ENCODE peak calls at places on chromosomes 12 and 14, in five cellular contexts. V, P, O, B and A are unnamed samples.

GRCh38 chr12:125206757-125207156 is 141.5 kb downstream of the AACS start:
- DNase-seq in V (no peak), P (no peak), O (no peak), B (no peak), A (no peak)

GRCh38 chr12:55820679-55821078 is 2.8 kb downstream of the ORMDL2 start:
- DNase-seq in V (no peak), P (no peak), O (no peak), B (peak), A (no peak)

GRCh38 chr12:104653730-104654328 is 197.1 kb downstream of the CHST11 start:
- DNase-seq in V (no peak), P (no peak), O (no peak), B (peak), A (no peak)

GRCh38 chr12:133081408-133081806 is 684 bp downstream of the ZNF140 start:
- DNase-seq in V (no peak), P (no peak), O (peak), B (no peak), A (no peak)

GRCh38 chr12:19048943-19049342 is 80.6 kb upstream of the PLEKHA5 start:
- DNase-seq in V (no peak), P (no peak), O (no peak), B (no peak), A (no peak)

GRCh38 chr12:131050463-131051154 is 96.9 kb downstream of the ADGRD1 start:
- DNase-seq in V (no peak), P (no peak), O (no peak), B (no peak), A (no peak)

GRCh38 chr12:123897221-123897620 is 75.4 kb downstream of the CCDC92 start:
- DNase-seq in V (no peak), P (no peak), O (no peak), B (no peak), A (no peak)

GRCh38 chr14:91963465-91963864 is 16.0 kb upstream of the FBLN5 start:
- DNase-seq in V (no peak), P (no peak), O (no peak), B (no peak), A (no peak)

GRCh38 chr12:71661977-71662522 is 1.6 kb downstream of the ZFC3H1 start:
- DNase-seq in V (no peak), P (peak), O (no peak), B (peak), A (no peak)

GRCh38 chr12:132427999-132428871 is 61.7 kb upstream of the FBRSL1 start:
- DNase-seq in V (peak), P (no peak), O (no peak), B (no peak), A (no peak)

GRCh38 chr14:69662636-69663321 is 51.4 kb downstream of the SUSD6 start:
- DNase-seq in V (no peak), P (no peak), O (no peak), B (no peak), A (no peak)

GRCh38 chr14:100192250-100192671 is 32.8 kb upstream of the DEGS2 start:
- DNase-seq in V (no peak), P (no peak), O (no peak), B (no peak), A (no peak)

GRCh38 chr14:65981192-65981843 is 504.9 kb upstream of the CCDC196 start:
- DNase-seq in V (no peak), P (no peak), O (no peak), B (no peak), A (no peak)

GRCh38 chr14:87233266-87233665 is 759.7 kb downstream of the GALC start:
- DNase-seq in V (no peak), P (no peak), O (no peak), B (no peak), A (no peak)

GRCh38 chr12:76649091-76649490 is 89.5 kb upstream of the OSBPL8 start:
- DNase-seq in V (no peak), P (no peak), O (no peak), B (no peak), A (no peak)

GRCh38 chr14:49970474-49971147 is 77.7 kb downstream of the ARF6 start:
- DNase-seq in V (peak), P (peak), O (no peak), B (peak), A (no peak)

GRCh38 chr12:132317233-132317938 is 12.0 kb downstream of the GALNT9 start:
- DNase-seq in V (no peak), P (no peak), O (no peak), B (no peak), A (no peak)

GRCh38 chr12:74999474-74999873 is 210.2 kb downstream of the KCNC2 start:
- DNase-seq in V (no peak), P (no peak), O (no peak), B (no peak), A (no peak)

GRCh38 chr12:21337453-21337852 is 2.7 kb upstream of the SLCO1A2 start:
- DNase-seq in V (no peak), P (no peak), O (no peak), B (no peak), A (no peak)

GRCh38 chr12:31491819-31492598 is 98.9 kb downstream of the DENND5B start:
- DNase-seq in V (no peak), P (peak), O (no peak), B (no peak), A (no peak)

GRCh38 chr14:104288272-104288671 is 149.9 kb downstream of the KIF26A start:
- DNase-seq in V (no peak), P (no peak), O (peak), B (no peak), A (no peak)

GRCh38 chr14:72182773-72183432 is 250.7 kb downstream of the RGS6 start:
- DNase-seq in V (no peak), P (no peak), O (no peak), B (no peak), A (no peak)

GRCh38 chr14:44316647-44317432 is 190.2 kb downstream of the FSCB start:
- DNase-seq in V (no peak), P (peak), O (no peak), B (peak), A (peak)

GRCh38 chr12:53006810-53007742 is 820 bp downstream of the EIF4B start:
- DNase-seq in V (peak), P (peak), O (peak), B (peak), A (peak)

GRCh38 chr12:27624586-27624985 is 71.7 kb upstream of the REP15 start:
- DNase-seq in V (no peak), P (no peak), O (no peak), B (no peak), A (no peak)

DNA sequence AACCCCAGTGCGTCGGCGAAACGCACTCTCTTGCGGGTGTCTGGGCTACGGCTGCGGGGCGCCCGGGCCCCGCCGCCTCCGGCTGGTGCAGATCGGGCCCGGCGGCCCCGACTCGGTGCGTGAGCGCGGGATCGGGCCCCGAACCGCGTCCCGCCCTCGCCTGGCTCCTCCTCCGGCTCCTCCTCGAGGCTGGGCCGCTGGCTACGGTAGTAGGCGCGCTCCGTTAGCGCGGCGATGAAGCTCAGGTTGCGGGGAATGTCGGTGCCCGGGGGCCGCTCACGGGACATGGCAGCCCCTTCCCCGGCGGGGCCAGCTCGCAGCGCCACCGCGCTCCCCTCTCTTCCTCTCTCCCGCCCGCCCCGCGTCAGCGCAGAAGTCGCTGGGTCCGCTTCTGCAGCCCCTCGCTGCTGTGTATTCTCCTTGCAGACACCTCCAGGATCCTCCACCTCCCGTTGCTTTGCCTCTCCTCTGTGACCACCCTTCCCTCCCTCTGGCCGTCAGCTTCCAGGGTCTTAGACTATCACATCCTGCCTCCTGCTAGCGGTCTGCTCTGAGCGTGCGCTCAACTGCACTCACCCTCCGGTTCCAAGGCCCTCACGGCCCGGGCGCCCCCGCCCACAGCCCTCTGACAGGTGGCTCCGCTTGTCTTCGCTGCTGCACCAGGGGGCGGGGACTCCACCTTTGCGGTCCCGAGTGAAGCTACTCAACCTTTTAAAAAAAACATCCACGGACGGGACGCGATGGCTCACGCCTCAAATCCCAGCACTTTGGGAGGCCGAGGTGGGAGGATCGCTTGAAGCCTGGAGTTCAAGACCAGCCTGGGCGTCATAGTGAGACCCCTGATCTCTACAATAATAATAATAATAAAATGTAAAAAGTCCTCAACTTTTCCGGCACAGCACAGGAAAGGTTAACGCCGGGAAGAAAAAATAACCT is at the start of gene PPP1R3E:
- DNase-seq in V (peak), P (peak), O (peak), B (peak), A (no peak)
- TF ChIP-seq POLR2AphosphoS5 in V (peak), P (peak), O (peak), B (no peak), A (no peak)

GRCh38 chr12:96412431-96412830 is 12.2 kb upstream of the CDK17 start:
- DNase-seq in V (no peak), P (no peak), O (no peak), B (no peak), A (no peak)
- TF ChIP-seq POLR2AphosphoS5 in V (no peak), P (no peak), O (no peak), B (no peak), A (no peak)

GRCh38 chr14:23605931-23606585 is 27.5 kb upstream of the JPH4 start:
- DNase-seq in V (no peak), P (no peak), O (no peak), B (no peak), A (no peak)
- TF ChIP-seq POLR2AphosphoS5 in V (no peak), P (no peak), O (no peak), B (no peak), A (no peak)

DNA sequence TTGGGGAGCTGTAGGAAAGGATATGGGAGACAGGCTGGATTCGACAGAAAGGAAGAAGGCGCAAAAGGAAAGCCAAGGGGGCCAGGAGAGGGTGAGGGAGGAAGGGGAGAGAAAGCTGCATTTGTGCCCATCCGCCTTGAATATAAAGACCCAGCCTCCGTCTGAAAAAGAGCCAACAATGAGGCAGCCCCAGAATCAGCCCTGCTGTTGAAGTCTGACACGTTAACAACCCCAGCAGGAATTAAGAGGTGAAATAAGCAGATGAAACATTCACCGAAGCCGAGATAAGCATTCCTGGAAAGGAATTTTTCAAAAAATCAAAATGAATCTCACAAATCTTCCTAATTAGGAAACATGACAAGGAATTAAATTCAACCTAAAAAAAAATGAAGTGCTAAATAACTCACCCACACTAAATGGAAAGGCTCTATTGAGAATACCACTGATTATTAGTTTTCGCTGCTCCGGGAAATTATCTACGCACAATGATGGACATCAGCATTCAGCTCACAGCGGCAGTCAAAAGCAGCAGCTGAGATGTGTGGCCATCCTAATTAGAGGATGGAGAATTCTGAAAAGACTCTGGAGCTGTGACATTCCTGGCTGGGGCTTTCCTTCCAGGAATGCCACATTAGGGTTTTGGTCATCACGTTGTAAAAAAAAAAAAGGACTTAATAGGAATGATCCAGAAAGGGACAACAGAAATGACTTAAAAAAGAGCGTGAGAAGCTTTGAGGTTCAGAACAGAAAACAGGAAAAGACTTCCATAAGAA is 8.2 kb upstream of the PARP11 start:
- DNase-seq in V (no peak), P (no peak), O (no peak), B (no peak), A (no peak)
- TF ChIP-seq POLR2AphosphoS5 in V (no peak), P (no peak), O (no peak), B (no peak), A (no peak)